ENCODE peak calls at places on chromosomes 11 and 22, in six cellular contexts. One of them, this sample, is unnamed.

GRCh38 chr22:32619614-32620426 is 145.2 kb downstream of the FBXO7 start:
- DNase-seq in CD4-positive, alpha-beta T cell: no peak
- DNase-seq in GM10248: no peak
- DNase-seq in thoracic aorta: peak
- DNase-seq in glutamatergic neuron: no peak
- DNase-seq in colonic mucosa: no peak
- DNase-seq in this sample: peak

GRCh38 chr11:132126973-132127900 is 756.8 kb downstream of the NTM start:
- DNase-seq in glutamatergic neuron: no peak
- DNase-seq in CD4-positive, alpha-beta T cell: no peak
- DNase-seq in thoracic aorta: no peak
- DNase-seq in GM10248: peak
- DNase-seq in colonic mucosa: peak
- DNase-seq in this sample: peak

GRCh38 chr22:45630436-45630835 is 41.2 kb upstream of the ATXN10 start:
- DNase-seq in colonic mucosa: no peak
- DNase-seq in glutamatergic neuron: no peak
- DNase-seq in thoracic aorta: no peak
- DNase-seq in GM10248: no peak
- DNase-seq in CD4-positive, alpha-beta T cell: no peak
- DNase-seq in this sample: no peak

GRCh38 chr22:45105281-45105700 is 58.4 kb upstream of the NUP50 start:
- DNase-seq in CD4-positive, alpha-beta T cell: no peak
- DNase-seq in glutamatergic neuron: no peak
- DNase-seq in thoracic aorta: no peak
- DNase-seq in colonic mucosa: no peak
- DNase-seq in GM10248: no peak
- DNase-seq in this sample: peak

GRCh38 chr11:110079726-110080125 is 13.5 kb upstream of the ZC3H12C start:
- DNase-seq in glutamatergic neuron: no peak
- DNase-seq in thoracic aorta: no peak
- DNase-seq in CD4-positive, alpha-beta T cell: no peak
- DNase-seq in colonic mucosa: no peak
- DNase-seq in GM10248: no peak
- DNase-seq in this sample: no peak

GRCh38 chr11:76217653-76218160 is 11.4 kb upstream of the WNT11 start:
- DNase-seq in thoracic aorta: no peak
- DNase-seq in CD4-positive, alpha-beta T cell: no peak
- DNase-seq in colonic mucosa: no peak
- DNase-seq in GM10248: no peak
- DNase-seq in glutamatergic neuron: no peak
- DNase-seq in this sample: no peak

GRCh38 chr11:21806508-21806907 is 386.4 kb upstream of the ANO5 start:
- DNase-seq in CD4-positive, alpha-beta T cell: no peak
- DNase-seq in glutamatergic neuron: no peak
- DNase-seq in GM10248: no peak
- DNase-seq in colonic mucosa: no peak
- DNase-seq in thoracic aorta: no peak
- DNase-seq in this sample: no peak

GRCh38 chr11:18495268-18495667 is 31.5 kb downstream of the TSG101 start:
- DNase-seq in CD4-positive, alpha-beta T cell: no peak
- DNase-seq in glutamatergic neuron: no peak
- DNase-seq in thoracic aorta: no peak
- DNase-seq in colonic mucosa: no peak
- DNase-seq in GM10248: no peak
- DNase-seq in this sample: no peak

GRCh38 chr11:86303257-86303656 is 1.2 kb downstream of the HIKESHI start:
- DNase-seq in thoracic aorta: no peak
- DNase-seq in glutamatergic neuron: no peak
- DNase-seq in GM10248: no peak
- DNase-seq in colonic mucosa: no peak
- DNase-seq in CD4-positive, alpha-beta T cell: no peak
- DNase-seq in this sample: peak

GRCh38 chr11:60447070-60447469 is 8.6 kb upstream of the MS4A1 start:
- DNase-seq in glutamatergic neuron: no peak
- DNase-seq in CD4-positive, alpha-beta T cell: no peak
- DNase-seq in colonic mucosa: no peak
- DNase-seq in thoracic aorta: no peak
- DNase-seq in GM10248: no peak
- DNase-seq in this sample: no peak

GRCh38 chr22:47175151-47175760 is 412.8 kb downstream of the TBC1D22A start:
- DNase-seq in CD4-positive, alpha-beta T cell: no peak
- DNase-seq in colonic mucosa: no peak
- DNase-seq in glutamatergic neuron: no peak
- DNase-seq in thoracic aorta: no peak
- DNase-seq in GM10248: no peak
- DNase-seq in this sample: no peak

GRCh38 chr11:127002669-127003259 is 2.2 kb upstream of the KIRREL3 start:
- DNase-seq in colonic mucosa: no peak
- DNase-seq in GM10248: no peak
- DNase-seq in CD4-positive, alpha-beta T cell: no peak
- DNase-seq in glutamatergic neuron: no peak
- DNase-seq in thoracic aorta: no peak
- DNase-seq in this sample: no peak

GRCh38 chr11:2931771-2932738 is 2.8 kb upstream of the PHLDA2 start:
- DNase-seq in CD4-positive, alpha-beta T cell: no peak
- DNase-seq in thoracic aorta: no peak
- DNase-seq in colonic mucosa: peak
- DNase-seq in GM10248: peak
- DNase-seq in glutamatergic neuron: peak
- DNase-seq in this sample: no peak

GRCh38 chr11:45142241-45142885 is 4.1 kb upstream of the PRDM11 start:
- DNase-seq in GM10248: no peak
- DNase-seq in colonic mucosa: peak
- DNase-seq in glutamatergic neuron: no peak
- DNase-seq in thoracic aorta: no peak
- DNase-seq in CD4-positive, alpha-beta T cell: no peak
- DNase-seq in this sample: no peak

GRCh38 chr11:128467610-128468041 is 119.7 kb downstream of the ETS1 start:
- DNase-seq in thoracic aorta: peak
- DNase-seq in glutamatergic neuron: no peak
- DNase-seq in GM10248: no peak
- DNase-seq in colonic mucosa: no peak
- DNase-seq in CD4-positive, alpha-beta T cell: no peak
- DNase-seq in this sample: peak

GRCh38 chr22:35269630-35270029 is 12.3 kb downstream of the HMGXB4 start:
- DNase-seq in glutamatergic neuron: no peak
- DNase-seq in GM10248: no peak
- DNase-seq in CD4-positive, alpha-beta T cell: no peak
- DNase-seq in thoracic aorta: no peak
- DNase-seq in colonic mucosa: no peak
- DNase-seq in this sample: no peak

GRCh38 chr22:35266277-35266676 is 9.0 kb downstream of the HMGXB4 start:
- DNase-seq in thoracic aorta: no peak
- DNase-seq in CD4-positive, alpha-beta T cell: no peak
- DNase-seq in glutamatergic neuron: no peak
- DNase-seq in colonic mucosa: no peak
- DNase-seq in GM10248: no peak
- DNase-seq in this sample: no peak

GRCh38 chr22:35264986-35265385 is 7.7 kb downstream of the HMGXB4 start:
- DNase-seq in CD4-positive, alpha-beta T cell: no peak
- DNase-seq in colonic mucosa: no peak
- DNase-seq in glutamatergic neuron: no peak
- DNase-seq in GM10248: no peak
- DNase-seq in thoracic aorta: no peak
- DNase-seq in this sample: no peak
- TF ChIP-seq CTCF in CD4-positive, alpha-beta T cell: no peak
- TF ChIP-seq CTCF in colonic mucosa: no peak
- TF ChIP-seq CTCF in glutamatergic neuron: no peak
- TF ChIP-seq CTCF in GM10248: no peak
- TF ChIP-seq CTCF in thoracic aorta: no peak
- TF ChIP-seq CTCF in this sample: no peak

DNA sequence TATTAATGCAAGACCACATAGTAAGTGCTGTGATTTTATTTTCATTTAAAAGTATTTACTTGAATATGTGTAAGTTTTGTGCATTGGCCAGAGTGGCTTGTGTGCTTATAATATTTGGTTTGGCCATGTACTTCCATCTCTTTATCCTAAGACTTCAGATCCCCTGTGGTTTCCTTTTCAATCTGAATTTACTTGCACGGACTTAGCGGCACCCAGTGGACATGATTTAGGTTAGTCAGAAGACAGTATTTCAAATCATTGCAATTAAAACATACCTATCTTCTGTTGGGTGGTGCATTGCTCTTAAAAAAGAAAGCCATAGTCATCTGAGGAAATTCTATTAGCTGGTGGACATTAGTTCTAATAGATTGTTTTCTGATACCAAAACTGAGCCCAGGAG is 30.7 kb downstream of the PIWIL4 start:
- DNase-seq in thoracic aorta: no peak
- DNase-seq in colonic mucosa: no peak
- DNase-seq in CD4-positive, alpha-beta T cell: no peak
- DNase-seq in glutamatergic neuron: no peak
- DNase-seq in GM10248: no peak
- DNase-seq in this sample: no peak
- TF ChIP-seq CTCF in thoracic aorta: no peak
- TF ChIP-seq CTCF in colonic mucosa: no peak
- TF ChIP-seq CTCF in CD4-positive, alpha-beta T cell: no peak
- TF ChIP-seq CTCF in glutamatergic neuron: no peak
- TF ChIP-seq CTCF in GM10248: no peak
- TF ChIP-seq CTCF in this sample: no peak

GRCh38 chr22:44003776-44004460 is 20.2 kb upstream of the PARVB start:
- DNase-seq in GM10248: no peak
- DNase-seq in colonic mucosa: no peak
- DNase-seq in CD4-positive, alpha-beta T cell: no peak
- DNase-seq in thoracic aorta: no peak
- DNase-seq in glutamatergic neuron: no peak
- DNase-seq in this sample: no peak
- TF ChIP-seq CTCF in GM10248: no peak
- TF ChIP-seq CTCF in colonic mucosa: no peak
- TF ChIP-seq CTCF in CD4-positive, alpha-beta T cell: no peak
- TF ChIP-seq CTCF in thoracic aorta: no peak
- TF ChIP-seq CTCF in glutamatergic neuron: no peak
- TF ChIP-seq CTCF in this sample: no peak

DNA sequence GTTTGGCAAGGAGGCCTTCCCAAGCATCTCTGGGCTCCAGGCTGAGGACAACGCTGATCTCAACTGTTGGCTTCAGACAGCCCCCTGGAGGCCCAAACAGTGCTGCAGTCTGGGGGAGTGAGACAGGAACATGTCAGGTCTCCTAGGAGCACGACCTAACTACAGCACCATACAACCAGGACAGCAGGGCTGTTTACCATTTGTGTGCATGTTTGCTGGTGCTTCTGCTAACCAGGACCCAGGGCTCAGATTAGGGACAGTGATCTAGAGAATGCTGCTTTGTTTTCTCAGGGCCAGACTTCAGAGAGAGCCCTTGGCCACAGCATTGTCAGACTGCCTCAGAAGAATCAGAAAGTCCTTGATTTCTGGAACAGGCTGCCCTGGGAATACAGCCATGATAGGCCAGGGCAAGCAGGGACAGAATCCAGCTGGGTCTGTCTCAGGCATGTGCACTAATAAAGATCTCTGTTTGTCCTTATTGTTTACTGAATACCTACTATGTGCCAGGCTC is 126.5 kb downstream of the VPREB1 start:
- DNase-seq in glutamatergic neuron: no peak
- DNase-seq in thoracic aorta: no peak
- DNase-seq in CD4-positive, alpha-beta T cell: no peak
- DNase-seq in GM10248: no peak
- DNase-seq in colonic mucosa: no peak
- DNase-seq in this sample: no peak
- TF ChIP-seq CTCF in glutamatergic neuron: no peak
- TF ChIP-seq CTCF in thoracic aorta: no peak
- TF ChIP-seq CTCF in CD4-positive, alpha-beta T cell: no peak
- TF ChIP-seq CTCF in GM10248: no peak
- TF ChIP-seq CTCF in colonic mucosa: no peak
- TF ChIP-seq CTCF in this sample: no peak

DNA sequence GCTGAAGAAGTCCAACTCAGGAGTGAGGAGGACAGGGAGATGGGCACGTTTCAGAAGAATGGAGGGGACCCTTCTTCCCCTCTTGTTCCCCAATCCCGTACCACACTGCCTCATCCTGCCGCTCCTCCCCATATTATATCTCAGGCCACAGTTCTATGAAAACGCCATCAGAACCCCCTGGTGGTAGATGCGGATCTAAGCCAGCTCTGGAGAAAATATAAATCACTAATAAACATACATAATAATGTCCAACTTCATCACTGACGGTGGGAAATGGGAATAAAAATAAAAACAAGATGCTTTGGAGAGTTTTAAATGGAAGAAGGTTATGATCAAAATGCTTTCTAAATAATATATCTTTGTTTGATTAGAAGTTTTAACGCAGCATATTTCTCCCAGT is 400.3 kb downstream of the CADM1 start:
- DNase-seq in colonic mucosa: no peak
- DNase-seq in CD4-positive, alpha-beta T cell: no peak
- DNase-seq in glutamatergic neuron: no peak
- DNase-seq in thoracic aorta: no peak
- DNase-seq in GM10248: no peak
- DNase-seq in this sample: no peak
- TF ChIP-seq CTCF in colonic mucosa: no peak
- TF ChIP-seq CTCF in CD4-positive, alpha-beta T cell: no peak
- TF ChIP-seq CTCF in glutamatergic neuron: no peak
- TF ChIP-seq CTCF in thoracic aorta: no peak
- TF ChIP-seq CTCF in GM10248: no peak
- TF ChIP-seq CTCF in this sample: peak

DNA sequence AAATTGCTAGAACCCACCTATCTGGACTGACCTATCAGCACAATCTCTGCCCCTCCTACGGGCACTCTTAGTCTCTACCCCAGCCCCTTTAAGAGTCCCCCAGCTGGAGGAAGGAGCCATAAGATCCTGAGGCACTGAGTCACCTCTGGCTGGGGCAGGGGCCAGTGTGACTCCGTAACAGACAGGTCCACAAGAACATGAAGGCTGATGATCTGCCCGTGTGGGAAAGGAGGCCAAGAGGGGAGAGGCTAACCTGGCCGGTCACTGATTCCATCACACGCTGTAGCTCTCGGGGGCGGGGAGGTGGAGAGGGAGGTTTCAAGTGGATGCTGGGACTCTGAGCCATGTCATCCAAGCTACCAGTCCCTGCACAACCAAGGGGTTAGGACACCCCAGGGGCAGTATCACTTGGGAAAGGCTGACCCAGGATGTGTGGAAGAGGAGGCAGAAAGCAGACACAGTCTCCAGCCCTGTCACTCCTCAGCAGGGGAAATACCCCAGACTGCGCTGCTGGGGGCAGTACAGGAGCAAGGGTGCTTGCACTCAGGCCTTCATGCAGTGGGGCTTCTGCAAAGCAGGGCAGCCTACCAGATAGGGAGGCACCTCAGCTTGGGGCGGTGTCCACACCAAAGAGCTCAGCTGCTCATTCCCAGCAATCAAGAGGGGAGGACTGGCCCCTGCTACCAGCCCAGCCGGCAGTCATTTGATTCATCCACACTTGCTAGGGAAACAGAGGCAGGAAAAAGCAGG is 22.3 kb downstream of the ARHGAP1 start:
- DNase-seq in glutamatergic neuron: no peak
- DNase-seq in CD4-positive, alpha-beta T cell: no peak
- DNase-seq in colonic mucosa: no peak
- DNase-seq in GM10248: no peak
- DNase-seq in thoracic aorta: no peak
- DNase-seq in this sample: no peak
- TF ChIP-seq CTCF in glutamatergic neuron: no peak
- TF ChIP-seq CTCF in CD4-positive, alpha-beta T cell: no peak
- TF ChIP-seq CTCF in colonic mucosa: no peak
- TF ChIP-seq CTCF in GM10248: no peak
- TF ChIP-seq CTCF in thoracic aorta: no peak
- TF ChIP-seq CTCF in this sample: no peak